ENCODE peak calls at places on chromosomes 3 and 15, in six cellular contexts. H is upper lobe of left lung, C is A549, Y is GM12878, W is HepG2, U is K562. F is an unnamed sample.

GRCh38 chr3:72123908-72124441 is 339.0 kb upstream of the PROK2 start:
- ATAC-seq in U (peak), C (peak), H (peak), W (no peak), Y (peak), F (peak)

GRCh38 chr3:188320757-188321156 is 166.8 kb downstream of the LPP start:
- ATAC-seq in W (no peak), H (no peak), U (no peak), C (no peak), Y (no peak), F (no peak)

GRCh38 chr3:51400169-51400568 is 9.1 kb downstream of the RBM15B start:
- ATAC-seq in Y (no peak), H (no peak), W (no peak), U (no peak), C (no peak), F (peak)

GRCh38 chr3:125622381-125622788 is 27.1 kb upstream of the OSBPL11 start:
- ATAC-seq in W (no peak), U (no peak), C (no peak), Y (no peak), H (peak), F (peak)

GRCh38 chr15:97968380-97968779 is 7.9 kb downstream of the ARRDC4 start:
- ATAC-seq in Y (no peak), U (no peak), H (peak), C (no peak), W (no peak), F (peak)

GRCh38 chr15:48845123-48845522 is 32.8 kb upstream of the EID1 start:
- ATAC-seq in H (no peak), W (no peak), Y (no peak), U (no peak), C (no peak), F (no peak)

GRCh38 chr3:112333002-112333385 is at the start of gene CD200:
- ATAC-seq in C (peak), H (peak), U (no peak), W (no peak), Y (peak), F (peak)

GRCh38 chr15:67879440-67880129 is 39.7 kb upstream of the RNU6-1 start:
- ATAC-seq in U (no peak), C (no peak), Y (no peak), H (peak), W (no peak), F (no peak)

GRCh38 chr15:31096563-31096962 is 5.0 kb downstream of the TRPM1 start:
- ATAC-seq in Y (no peak), W (no peak), H (no peak), C (no peak), U (no peak), F (no peak)

GRCh38 chr15:78050441-78050809 is 27.1 kb downstream of the TBC1D2B start:
- ATAC-seq in U (no peak), Y (peak), W (no peak), C (no peak), H (no peak), F (no peak)

GRCh38 chr3:48118928-48119327 is 69.3 kb downstream of the CDC25A start:
- ATAC-seq in Y (no peak), H (peak), C (no peak), W (no peak), U (no peak), F (no peak)

GRCh38 chr3:47394867-47395266 is 14.0 kb downstream of the PTPN23 start:
- ATAC-seq in W (no peak), C (no peak), U (peak), H (no peak), Y (no peak), F (no peak)

GRCh38 chr3:23682646-23683045 is 123.1 kb upstream of the UBE2E1 start:
- ATAC-seq in U (no peak), H (no peak), C (no peak), Y (peak), W (no peak), F (no peak)

GRCh38 chr3:30890907-30891306 is 3.6 kb downstream of the GADL1 start:
- ATAC-seq in U (no peak), C (no peak), Y (no peak), W (no peak), H (no peak), F (no peak)

GRCh38 chr3:30894521-30895289 is at the start of gene GADL1:
- ATAC-seq in Y (peak), W (peak), U (peak), H (peak), C (peak), F (peak)

GRCh38 chr3:30893678-30894325 is 659 bp downstream of the GADL1 start:
- ATAC-seq in H (no peak), C (peak), U (no peak), W (no peak), Y (no peak), F (no peak)

GRCh38 chr3:30895329-30895728 is 868 bp upstream of the GADL1 start:
- ATAC-seq in C (no peak), Y (no peak), U (no peak), H (no peak), W (no peak), F (no peak)
- TF ChIP-seq EP300 in C (no peak), Y (no peak), U (no peak), H (no peak), W (no peak), F (no peak)

GRCh38 chr3:196660381-196661166 is 21.1 kb downstream of the NRROS start:
- ATAC-seq in H (no peak), U (no peak), C (no peak), W (peak), Y (no peak), F (no peak)
- TF ChIP-seq EP300 in H (no peak), U (no peak), C (no peak), W (no peak), Y (no peak), F (no peak)

GRCh38 chr3:109851854-109852253 is 514.5 kb upstream of the DPPA4 start:
- ATAC-seq in U (no peak), H (no peak), Y (no peak), W (no peak), C (no peak), F (no peak)

GRCh38 chr3:109852283-109852682 is 514.9 kb upstream of the DPPA4 start:
- ATAC-seq in Y (no peak), H (no peak), C (no peak), W (no peak), U (no peak), F (no peak)

GRCh38 chr3:109853077-109853732 is 515.9 kb upstream of the DPPA4 start:
- ATAC-seq in C (no peak), Y (no peak), U (no peak), H (no peak), W (no peak), F (no peak)
- TF ChIP-seq EP300 in C (no peak), Y (no peak), U (no peak), H (no peak), W (no peak), F (no peak)

GRCh38 chr15:92655178-92655995 is at the start of gene FAM174B:
- ATAC-seq in C (peak), Y (peak), W (peak), U (peak), H (peak), F (peak)
- TF ChIP-seq EP300 in C (no peak), Y (no peak), W (no peak), U (no peak), H (no peak), F (no peak)

GRCh38 chr3:41199866-41200668 is 762 bp downstream of the CTNNB1 start:
- ATAC-seq in W (no peak), U (peak), Y (peak), H (peak), C (peak), F (no peak)

GRCh38 chr3:41198046-41198445 is 1.3 kb upstream of the CTNNB1 start:
- ATAC-seq in U (no peak), C (no peak), H (no peak), Y (no peak), W (no peak), F (no peak)

GRCh38 chr3:41200669-41201021 is 1.3 kb downstream of the CTNNB1 start:
- ATAC-seq in U (peak), H (peak), Y (peak), W (no peak), C (no peak), F (no peak)

GRCh38 chr3:41198526-41198925 is 779 bp upstream of the CTNNB1 start:
- ATAC-seq in Y (peak), W (peak), H (peak), C (no peak), U (no peak), F (no peak)

DNA sequence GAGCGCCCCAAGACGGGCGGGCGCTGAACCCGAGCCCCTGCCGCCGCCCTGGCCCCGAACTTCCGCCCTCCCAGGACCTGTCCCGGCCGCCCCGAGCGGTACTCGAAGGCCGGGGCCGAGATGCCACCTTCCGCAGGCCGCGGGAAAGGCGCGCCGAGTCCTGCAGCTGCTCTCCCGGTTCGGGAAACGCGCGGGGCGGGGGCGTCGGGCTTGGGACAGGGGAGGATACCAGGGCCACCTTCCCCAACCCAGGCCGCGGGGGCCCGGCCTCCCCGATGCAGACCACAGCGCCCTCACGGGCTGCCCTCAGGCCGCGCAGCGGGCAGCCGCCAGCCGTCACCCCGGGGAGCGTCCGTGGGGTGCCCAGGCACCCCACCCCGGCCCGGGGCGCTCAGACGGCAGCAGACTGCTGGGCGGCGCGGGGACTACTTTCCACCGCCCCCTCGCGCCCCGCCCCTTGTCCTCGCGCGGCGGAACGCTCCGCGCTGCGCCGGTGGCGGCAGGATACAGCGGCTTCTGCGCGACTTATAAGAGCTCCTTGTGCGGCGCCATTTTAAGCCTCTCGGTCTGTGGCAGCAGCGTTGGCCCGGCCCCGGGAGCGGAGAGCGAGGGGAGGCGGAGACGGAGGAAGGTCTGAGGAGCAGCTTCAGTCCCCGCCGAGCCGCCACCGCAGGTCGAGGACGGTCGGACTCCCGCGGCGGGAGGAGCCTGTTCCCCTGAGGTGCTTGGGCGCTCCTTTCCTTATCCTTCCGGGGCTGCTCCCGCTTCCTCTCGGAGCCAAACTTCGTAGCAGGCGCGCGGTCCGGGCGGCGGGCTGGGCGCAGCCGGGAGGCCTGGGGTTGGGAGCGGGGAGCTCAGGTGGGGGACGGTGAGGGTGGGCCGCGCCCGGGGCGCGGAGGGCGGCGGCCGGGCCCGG is at the start of gene CTNNB1:
- ATAC-seq in W (peak), C (peak), H (peak), Y (peak), U (peak), F (peak)
- TF ChIP-seq EP300 in W (no peak), C (peak), H (no peak), Y (no peak), U (peak), F (no peak)

GRCh38 chr3:159077860-159078259 is 276.0 kb downstream of the MFSD1 start:
- ATAC-seq in U (no peak), H (no peak), C (no peak), W (no peak), Y (no peak), F (no peak)
- TF ChIP-seq EP300 in U (no peak), H (no peak), C (no peak), W (no peak), Y (no peak), F (no peak)

GRCh38 chr15:36362508-36362907 is 216.9 kb upstream of the CDIN1 start:
- ATAC-seq in Y (no peak), H (peak), C (no peak), U (no peak), W (no peak), F (no peak)
- TF ChIP-seq EP300 in Y (no peak), H (no peak), C (no peak), U (no peak), W (no peak), F (no peak)

DNA sequence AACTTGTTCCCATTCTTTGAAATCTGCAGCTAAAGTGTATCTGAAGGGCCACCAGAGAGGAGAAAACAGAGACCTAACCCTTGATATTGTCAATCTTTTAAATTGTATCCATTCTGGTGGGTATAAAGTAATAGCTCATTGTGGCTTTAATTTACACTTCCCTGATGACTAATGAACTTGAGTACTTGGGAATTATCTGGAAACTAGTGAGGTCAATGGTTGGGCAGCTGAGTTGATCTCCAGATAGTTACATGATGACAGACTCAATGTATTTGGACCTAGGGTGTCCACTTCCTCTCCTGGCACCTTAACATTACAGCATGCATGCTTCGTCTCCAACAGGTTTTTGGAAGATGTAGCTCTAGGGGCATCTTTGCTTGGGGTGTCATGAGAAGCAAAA is 195.2 kb downstream of the PDCD6IP start:
- ATAC-seq in W (no peak), C (no peak), Y (no peak), U (no peak), H (no peak), F (no peak)
- TF ChIP-seq EP300 in W (no peak), C (no peak), Y (no peak), U (no peak), H (no peak), F (no peak)

F was measured in gastroesophageal sphincter.